ENCODE peak calls at places on chromosomes 13 and 19, in eight cellular contexts. B is neural progenitor cell, A is breast epithelium, Z is IMR-90, L is AG04449, O is HFF-Myc, T is colonic mucosa, X is lower leg skin. S is an unnamed sample.

GRCh38 chr19:48997972-48998371 is 4.3 kb downstream of the RUVBL2 start:
- DNase-seq in O (no peak), B (peak), A (no peak), L (no peak), X (no peak), Z (peak), T (peak), S (no peak)

GRCh38 chr13:89554801-89555200 is 1792.7 kb upstream of the MIR17HG start:
- DNase-seq in Z (no peak), T (no peak), O (no peak), X (no peak), B (no peak), A (no peak), L (no peak), S (no peak)

GRCh38 chr19:1690570-1691307 is 38.3 kb upstream of the TCF3 start:
- DNase-seq in L (no peak), T (peak), Z (no peak), O (no peak), B (peak), X (no peak), A (no peak), S (no peak)

GRCh38 chr13:23325191-23325590 is 108.3 kb downstream of the SACS start:
- DNase-seq in Z (no peak), L (no peak), B (no peak), T (no peak), O (no peak), X (no peak), A (no peak), S (no peak)

GRCh38 chr19:19022380-19022961 is 10.8 kb downstream of the SUGP2 start:
- DNase-seq in L (no peak), X (no peak), A (no peak), Z (peak), O (no peak), B (no peak), T (no peak), S (no peak)

GRCh38 chr19:7700128-7700470 is 1.8 kb downstream of the FCER2 start:
- DNase-seq in Z (no peak), T (no peak), B (no peak), L (no peak), A (no peak), X (no peak), O (no peak), S (no peak)

GRCh38 chr13:30443957-30444404 is 21.7 kb downstream of the UBE2L5 start:
- DNase-seq in A (no peak), B (no peak), Z (no peak), L (no peak), X (no peak), O (no peak), T (no peak), S (no peak)

GRCh38 chr13:105804561-105805190 is 730.8 kb downstream of the EFNB2 start:
- DNase-seq in X (no peak), A (no peak), B (no peak), Z (peak), O (no peak), L (peak), T (no peak), S (no peak)

GRCh38 chr13:48873598-48873997 is 102.1 kb upstream of the FNDC3A start:
- DNase-seq in O (no peak), L (no peak), A (no peak), B (peak), T (no peak), Z (peak), X (no peak), S (no peak)

GRCh38 chr13:105219636-105220035 is 1315.8 kb downstream of the EFNB2 start:
- DNase-seq in L (no peak), Z (peak), B (no peak), X (no peak), A (no peak), O (no peak), T (no peak), S (no peak)

GRCh38 chr13:72565893-72566292 is 161.5 kb downstream of the MZT1 start:
- DNase-seq in Z (peak), L (no peak), O (peak), T (no peak), X (no peak), A (no peak), B (peak), S (no peak)
- TF ChIP-seq CTCF in Z (peak), L (peak), O (peak), T (peak), X (no peak), A (peak), B (peak), S (peak)

GRCh38 chr19:44552324-44552723 is 22.8 kb upstream of the CEACAM20 start:
- DNase-seq in T (peak), B (peak), X (no peak), A (no peak), Z (no peak), L (no peak), O (no peak), S (no peak)
- TF ChIP-seq CTCF in T (peak), B (peak), X (no peak), A (no peak), Z (peak), L (peak), O (peak), S (peak)

DNA sequence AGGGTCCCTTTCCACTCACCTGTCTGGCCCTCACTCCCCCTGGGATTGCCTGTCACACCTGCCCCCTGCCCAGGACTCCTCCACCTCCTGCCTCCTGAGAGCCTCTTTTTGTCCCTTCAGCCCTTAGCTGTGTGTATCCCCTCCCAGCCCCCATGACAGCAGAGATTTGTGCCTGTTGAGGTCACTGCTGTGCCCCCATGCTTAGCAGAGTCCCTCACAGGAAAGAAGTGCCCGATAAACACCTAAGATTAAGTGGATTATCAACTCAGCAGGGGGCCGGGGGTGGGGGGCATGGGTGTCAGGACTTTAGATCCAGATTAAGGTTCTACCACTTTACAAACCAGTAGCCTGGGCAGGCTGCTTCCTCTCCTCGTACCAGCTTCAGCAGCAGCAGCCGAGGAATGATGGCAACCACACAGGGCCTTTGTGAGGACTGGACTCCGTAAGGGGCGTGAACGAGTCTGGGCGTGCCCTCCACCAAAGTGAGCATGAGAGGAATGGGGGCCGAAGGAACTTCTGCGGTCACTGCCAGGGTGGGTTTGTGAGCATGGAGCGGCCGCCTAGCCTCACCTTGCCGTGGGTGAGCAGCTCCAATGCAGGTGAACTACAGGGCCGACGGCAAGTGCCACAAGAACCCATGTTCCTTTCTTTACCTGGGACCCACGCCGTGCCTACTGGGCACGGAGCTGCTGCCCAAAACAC is 36.1 kb downstream of the ZNF787 start:
- DNase-seq in B (no peak), T (no peak), L (no peak), X (no peak), A (peak), Z (no peak), O (no peak), S (no peak)
- TF ChIP-seq CTCF in B (no peak), T (no peak), L (no peak), X (no peak), A (no peak), Z (no peak), O (no peak), S (no peak)

GRCh38 chr19:41937525-41937924 is 9.3 kb upstream of the ERFL start:
- DNase-seq in B (no peak), X (no peak), T (no peak), O (no peak), Z (no peak), L (no peak), A (no peak), S (no peak)

GRCh38 chr19:41941410-41942202 is 13.4 kb upstream of the ERFL start:
- DNase-seq in Z (no peak), L (no peak), A (no peak), T (no peak), B (no peak), O (no peak), X (no peak), S (no peak)

GRCh38 chr19:41937976-41938375 is 9.7 kb upstream of the ERFL start:
- DNase-seq in O (no peak), T (no peak), B (no peak), L (no peak), A (no peak), X (no peak), Z (no peak), S (no peak)

GRCh38 chr19:41939861-41940442 is 11.7 kb upstream of the ERFL start:
- DNase-seq in O (no peak), T (no peak), X (no peak), Z (no peak), B (peak), A (no peak), L (no peak), S (peak)

DNA sequence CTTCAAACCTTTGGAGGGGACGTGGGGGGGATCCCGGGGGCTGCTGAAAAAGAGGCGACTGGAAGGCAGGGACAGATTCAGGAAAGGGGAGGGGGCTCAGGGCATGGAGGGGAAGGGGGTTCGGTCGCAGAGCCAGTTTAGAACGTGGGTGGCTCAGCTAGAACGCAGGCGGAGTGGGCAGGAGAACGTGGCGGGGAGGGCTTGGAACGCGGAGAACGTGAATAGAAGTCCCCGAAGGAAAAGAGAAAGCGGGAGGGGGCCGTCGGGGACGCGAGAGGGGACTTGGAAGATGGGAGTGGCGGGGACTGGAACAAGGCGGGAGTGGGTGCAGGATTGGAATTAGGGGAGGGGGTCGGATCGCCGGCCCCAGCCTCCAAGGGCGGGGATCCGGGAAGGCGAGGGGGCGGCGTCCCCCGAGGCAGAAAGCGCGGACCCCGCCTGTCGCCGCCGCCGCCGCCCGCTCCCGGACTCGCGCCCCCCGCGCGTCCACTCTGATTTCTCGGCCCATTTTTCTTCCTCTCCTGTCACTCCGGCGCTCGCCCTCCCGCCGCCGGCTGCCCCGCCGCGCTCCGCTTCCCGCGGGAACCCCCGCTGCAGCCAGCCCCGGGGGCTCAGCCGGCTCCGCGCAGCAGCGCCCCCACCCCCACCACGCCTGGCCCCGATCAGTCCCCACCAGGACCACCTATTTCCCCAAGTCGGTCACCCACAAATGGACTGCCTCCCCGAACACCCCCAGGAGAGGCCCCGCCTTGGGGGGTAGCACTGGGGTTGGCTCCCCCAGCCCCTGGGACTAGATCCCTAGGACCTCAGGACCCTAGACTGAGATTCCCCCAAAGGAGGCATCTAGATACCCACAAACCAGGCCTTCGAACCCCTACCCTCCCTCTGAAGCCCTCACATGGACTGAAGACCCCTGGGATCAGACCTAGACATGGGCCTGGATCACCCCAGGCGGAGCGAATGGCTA is 12.5 kb upstream of the ERFL start:
- DNase-seq in X (no peak), O (no peak), B (no peak), L (no peak), Z (no peak), A (no peak), T (no peak), S (no peak)
- TF ChIP-seq CTCF in X (no peak), O (no peak), B (no peak), L (no peak), Z (no peak), A (no peak), T (no peak), S (no peak)

GRCh38 chr13:86464193-86464592 is 665.0 kb upstream of the SLITRK6 start:
- DNase-seq in A (no peak), Z (no peak), L (no peak), T (no peak), B (peak), O (no peak), X (no peak), S (no peak)
- TF ChIP-seq CTCF in A (no peak), Z (no peak), L (no peak), T (no peak), B (peak), O (no peak), X (no peak), S (peak)

GRCh38 chr13:71499235-71499634 is 367.8 kb downstream of the DACH1 start:
- DNase-seq in O (no peak), B (no peak), A (no peak), T (no peak), L (no peak), Z (no peak), X (no peak), S (no peak)
- TF ChIP-seq CTCF in O (no peak), B (no peak), A (no peak), T (no peak), L (no peak), Z (no peak), X (no peak), S (no peak)

GRCh38 chr19:13034636-13035035 is 39.4 kb downstream of the NFIX start:
- DNase-seq in X (no peak), A (no peak), B (no peak), T (no peak), O (no peak), Z (no peak), L (no peak), S (no peak)

GRCh38 chr19:13037161-13037560 is 41.9 kb downstream of the NFIX start:
- DNase-seq in L (peak), O (no peak), B (no peak), T (no peak), Z (peak), X (no peak), A (peak), S (no peak)

GRCh38 chr19:13037718-13038117 is 42.4 kb downstream of the NFIX start:
- DNase-seq in Z (no peak), A (no peak), T (no peak), X (no peak), O (no peak), B (no peak), L (no peak), S (no peak)

GRCh38 chr19:13035820-13036365 is 40.6 kb downstream of the NFIX start:
- DNase-seq in A (no peak), B (no peak), T (no peak), O (no peak), L (no peak), Z (no peak), X (no peak), S (no peak)

GRCh38 chr19:13036366-13036976 is 41.2 kb downstream of the NFIX start:
- DNase-seq in O (no peak), X (no peak), A (peak), Z (peak), T (peak), L (no peak), B (no peak), S (no peak)
- TF ChIP-seq CTCF in O (no peak), X (no peak), A (peak), Z (no peak), T (no peak), L (no peak), B (peak), S (peak)

DNA sequence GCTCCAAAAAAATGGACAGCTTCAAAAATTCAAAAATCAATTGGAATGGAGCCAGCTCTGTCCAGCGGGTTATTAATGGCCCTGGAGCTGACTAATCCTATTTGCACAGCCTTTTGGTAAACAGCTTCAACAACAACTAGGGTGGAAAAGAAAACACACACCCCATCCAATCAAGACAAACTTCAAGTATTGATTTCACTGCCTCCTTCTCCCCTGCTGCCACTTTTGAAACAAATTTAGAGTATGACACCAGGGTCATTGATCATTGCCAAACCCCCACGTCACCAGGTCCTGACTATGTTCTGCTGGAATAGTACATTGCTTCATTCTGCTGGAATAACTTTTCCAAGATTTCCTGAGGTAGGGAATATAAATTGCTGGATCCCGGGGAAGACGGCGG is 56.8 kb upstream of the GTF3A start:
- DNase-seq in T (no peak), Z (no peak), B (no peak), L (no peak), X (no peak), O (no peak), A (no peak), S (no peak)
- TF ChIP-seq CTCF in T (no peak), Z (no peak), B (no peak), L (no peak), X (no peak), O (no peak), A (no peak), S (no peak)